ENCODE peak calls at places on chromosomes 11 and 22, in six cellular contexts. One of them, this sample, is unnamed.

GRCh38 chr11:3841426-3842304 is 906 bp upstream of the RHOG start:
- DNase-seq in heart left ventricle: peak; percentile 94
- DNase-seq in GM20000: peak; percentile 90
- DNase-seq in activated CD8-positive, alpha-beta T cell treated with anti-CD3 and anti-CD28 coated beads for 36 hours: peak; percentile 40
- DNase-seq in CD8-positive, alpha-beta T cell: peak; percentile 90
- DNase-seq in mucosa of descending colon: peak; percentile 93
- DNase-seq in this sample: peak; percentile 79

GRCh38 chr22:35313311-35314121 is 13.8 kb downstream of the TOM1 start:
- DNase-seq in heart left ventricle: no peak
- DNase-seq in GM20000: no peak
- DNase-seq in activated CD8-positive, alpha-beta T cell treated with anti-CD3 and anti-CD28 coated beads for 36 hours: peak; percentile 61
- DNase-seq in CD8-positive, alpha-beta T cell: no peak
- DNase-seq in mucosa of descending colon: no peak
- DNase-seq in this sample: no peak

GRCh38 chr11:134702827-134703226 is 290.8 kb upstream of the B3GAT1 start:
- DNase-seq in heart left ventricle: no peak
- DNase-seq in GM20000: no peak
- DNase-seq in activated CD8-positive, alpha-beta T cell treated with anti-CD3 and anti-CD28 coated beads for 36 hours: no peak
- DNase-seq in CD8-positive, alpha-beta T cell: no peak
- DNase-seq in mucosa of descending colon: no peak
- DNase-seq in this sample: no peak

GRCh38 chr11:45794169-45794568 is 10.8 kb upstream of the SLC35C1 start:
- DNase-seq in heart left ventricle: no peak
- DNase-seq in GM20000: no peak
- DNase-seq in activated CD8-positive, alpha-beta T cell treated with anti-CD3 and anti-CD28 coated beads for 36 hours: no peak
- DNase-seq in CD8-positive, alpha-beta T cell: no peak
- DNase-seq in mucosa of descending colon: no peak
- DNase-seq in this sample: no peak

GRCh38 chr11:105282658-105283057 is 143.1 kb upstream of the CARD18 start:
- DNase-seq in heart left ventricle: no peak
- DNase-seq in GM20000: no peak
- DNase-seq in activated CD8-positive, alpha-beta T cell treated with anti-CD3 and anti-CD28 coated beads for 36 hours: no peak
- DNase-seq in CD8-positive, alpha-beta T cell: no peak
- DNase-seq in mucosa of descending colon: no peak
- DNase-seq in this sample: no peak

GRCh38 chr11:124859171-124859570 is 6.1 kb upstream of the ROBO3 start:
- DNase-seq in heart left ventricle: no peak
- DNase-seq in GM20000: no peak
- DNase-seq in activated CD8-positive, alpha-beta T cell treated with anti-CD3 and anti-CD28 coated beads for 36 hours: no peak
- DNase-seq in CD8-positive, alpha-beta T cell: no peak
- DNase-seq in mucosa of descending colon: no peak
- DNase-seq in this sample: no peak

GRCh38 chr11:62082292-62082657 is 41.5 kb upstream of the INCENP start:
- DNase-seq in heart left ventricle: no peak
- DNase-seq in GM20000: no peak
- DNase-seq in activated CD8-positive, alpha-beta T cell treated with anti-CD3 and anti-CD28 coated beads for 36 hours: no peak
- DNase-seq in CD8-positive, alpha-beta T cell: no peak
- DNase-seq in mucosa of descending colon: no peak
- DNase-seq in this sample: no peak

GRCh38 chr11:65060913-65061408 is 2.6 kb upstream of the NAALADL1 start:
- DNase-seq in heart left ventricle: no peak
- DNase-seq in GM20000: no peak
- DNase-seq in activated CD8-positive, alpha-beta T cell treated with anti-CD3 and anti-CD28 coated beads for 36 hours: peak; percentile 21
- DNase-seq in CD8-positive, alpha-beta T cell: no peak
- DNase-seq in mucosa of descending colon: no peak
- DNase-seq in this sample: no peak

GRCh38 chr11:122775675-122776271 is 62.5 kb upstream of the CRTAM start:
- DNase-seq in heart left ventricle: no peak
- DNase-seq in GM20000: no peak
- DNase-seq in activated CD8-positive, alpha-beta T cell treated with anti-CD3 and anti-CD28 coated beads for 36 hours: peak; percentile 26
- DNase-seq in CD8-positive, alpha-beta T cell: no peak
- DNase-seq in mucosa of descending colon: no peak
- DNase-seq in this sample: no peak

GRCh38 chr11:61901353-61901858 is 10.1 kb upstream of the FADS3 start:
- DNase-seq in heart left ventricle: no peak
- DNase-seq in GM20000: no peak
- DNase-seq in activated CD8-positive, alpha-beta T cell treated with anti-CD3 and anti-CD28 coated beads for 36 hours: peak; percentile 17
- DNase-seq in CD8-positive, alpha-beta T cell: no peak
- DNase-seq in mucosa of descending colon: no peak
- DNase-seq in this sample: no peak

GRCh38 chr11:43837879-43838278 is 42.8 kb upstream of the ALKBH3 start:
- DNase-seq in heart left ventricle: no peak
- DNase-seq in GM20000: peak; percentile 8
- DNase-seq in activated CD8-positive, alpha-beta T cell treated with anti-CD3 and anti-CD28 coated beads for 36 hours: no peak
- DNase-seq in CD8-positive, alpha-beta T cell: no peak
- DNase-seq in mucosa of descending colon: no peak
- DNase-seq in this sample: no peak

GRCh38 chr11:126490261-126490660 is 134.8 kb downstream of the ST3GAL4 start:
- DNase-seq in heart left ventricle: no peak
- DNase-seq in GM20000: no peak
- DNase-seq in activated CD8-positive, alpha-beta T cell treated with anti-CD3 and anti-CD28 coated beads for 36 hours: no peak
- DNase-seq in CD8-positive, alpha-beta T cell: no peak
- DNase-seq in mucosa of descending colon: no peak
- DNase-seq in this sample: no peak

GRCh38 chr11:114762437-114762836 is 84.1 kb downstream of the NXPE2 start:
- DNase-seq in heart left ventricle: peak; percentile 74
- DNase-seq in GM20000: peak; percentile 15
- DNase-seq in activated CD8-positive, alpha-beta T cell treated with anti-CD3 and anti-CD28 coated beads for 36 hours: peak; percentile 40
- DNase-seq in CD8-positive, alpha-beta T cell: no peak
- DNase-seq in mucosa of descending colon: peak; percentile 90
- DNase-seq in this sample: peak; percentile 52

GRCh38 chr22:31604746-31605705 is 57.0 kb downstream of the PISD start:
- DNase-seq in heart left ventricle: no peak
- DNase-seq in GM20000: no peak
- DNase-seq in activated CD8-positive, alpha-beta T cell treated with anti-CD3 and anti-CD28 coated beads for 36 hours: no peak
- DNase-seq in CD8-positive, alpha-beta T cell: no peak
- DNase-seq in mucosa of descending colon: no peak
- DNase-seq in this sample: no peak

GRCh38 chr11:58685973-58686720 is 45.6 kb downstream of the GLYAT start:
- DNase-seq in heart left ventricle: no peak
- DNase-seq in GM20000: no peak
- DNase-seq in activated CD8-positive, alpha-beta T cell treated with anti-CD3 and anti-CD28 coated beads for 36 hours: peak; percentile 41
- DNase-seq in CD8-positive, alpha-beta T cell: no peak
- DNase-seq in mucosa of descending colon: no peak
- DNase-seq in this sample: no peak

GRCh38 chr22:38572065-38572464 is 2.1 kb upstream of the DMC1 start:
- DNase-seq in heart left ventricle: no peak
- DNase-seq in GM20000: peak; percentile 47
- DNase-seq in activated CD8-positive, alpha-beta T cell treated with anti-CD3 and anti-CD28 coated beads for 36 hours: peak; percentile 61
- DNase-seq in CD8-positive, alpha-beta T cell: no peak
- DNase-seq in mucosa of descending colon: no peak
- DNase-seq in this sample: peak; percentile 33

GRCh38 chr11:66728760-66729385 is at the start of gene SPTBN2:
- DNase-seq in heart left ventricle: no peak
- DNase-seq in GM20000: no peak
- DNase-seq in activated CD8-positive, alpha-beta T cell treated with anti-CD3 and anti-CD28 coated beads for 36 hours: no peak
- DNase-seq in CD8-positive, alpha-beta T cell: no peak
- DNase-seq in mucosa of descending colon: peak; percentile 39
- DNase-seq in this sample: no peak

GRCh38 chr22:33923033-33923432 is 2.8 kb upstream of the LARGE1 start:
- DNase-seq in heart left ventricle: no peak
- DNase-seq in GM20000: no peak
- DNase-seq in activated CD8-positive, alpha-beta T cell treated with anti-CD3 and anti-CD28 coated beads for 36 hours: no peak
- DNase-seq in CD8-positive, alpha-beta T cell: no peak
- DNase-seq in mucosa of descending colon: no peak
- DNase-seq in this sample: no peak

GRCh38 chr11:86658534-86658933 is 13.9 kb downstream of the ME3 start:
- DNase-seq in heart left ventricle: no peak
- DNase-seq in GM20000: no peak
- DNase-seq in activated CD8-positive, alpha-beta T cell treated with anti-CD3 and anti-CD28 coated beads for 36 hours: no peak
- DNase-seq in CD8-positive, alpha-beta T cell: no peak
- DNase-seq in mucosa of descending colon: no peak
- DNase-seq in this sample: no peak

DNA sequence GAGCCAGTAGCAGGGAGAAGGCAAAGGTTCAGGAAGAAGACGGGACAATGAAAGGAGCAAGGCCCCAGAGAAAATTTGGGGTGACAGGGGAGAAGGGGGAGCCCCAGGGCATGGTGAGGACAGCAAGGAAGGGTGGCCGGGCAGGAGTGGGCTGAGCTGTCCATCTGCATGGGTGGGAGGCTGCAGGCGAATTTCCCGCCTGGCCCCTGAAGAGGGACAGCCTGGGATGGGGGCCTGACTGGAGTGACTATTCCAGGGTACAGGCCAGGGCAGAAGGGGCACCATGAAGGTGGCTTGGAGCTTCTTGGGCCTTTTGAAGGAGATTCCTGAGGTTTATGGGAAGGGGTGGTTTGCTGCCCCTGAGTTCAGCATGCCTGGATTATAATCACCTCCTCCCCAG is 56.2 kb downstream of the WNT11 start:
- DNase-seq in heart left ventricle: no peak
- DNase-seq in GM20000: no peak
- DNase-seq in activated CD8-positive, alpha-beta T cell treated with anti-CD3 and anti-CD28 coated beads for 36 hours: no peak
- DNase-seq in CD8-positive, alpha-beta T cell: no peak
- DNase-seq in mucosa of descending colon: peak; percentile 45
- DNase-seq in this sample: no peak
- TF ChIP-seq CTCF in heart left ventricle: no peak
- TF ChIP-seq CTCF in GM20000: no peak
- TF ChIP-seq CTCF in activated CD8-positive, alpha-beta T cell treated with anti-CD3 and anti-CD28 coated beads for 36 hours: no peak
- TF ChIP-seq CTCF in CD8-positive, alpha-beta T cell: no peak
- TF ChIP-seq CTCF in mucosa of descending colon: no peak
- TF ChIP-seq CTCF in this sample: no peak

GRCh38 chr11:9613830-9614762 is 40.6 kb downstream of the WEE1 start:
- DNase-seq in heart left ventricle: peak; percentile 94
- DNase-seq in GM20000: peak; percentile 84
- DNase-seq in activated CD8-positive, alpha-beta T cell treated with anti-CD3 and anti-CD28 coated beads for 36 hours: peak; percentile 94
- DNase-seq in CD8-positive, alpha-beta T cell: peak; percentile 69
- DNase-seq in mucosa of descending colon: peak; percentile 96
- DNase-seq in this sample: peak; percentile 75
- TF ChIP-seq CTCF in heart left ventricle: peak; percentile 88
- TF ChIP-seq CTCF in GM20000: peak; percentile 70
- TF ChIP-seq CTCF in activated CD8-positive, alpha-beta T cell treated with anti-CD3 and anti-CD28 coated beads for 36 hours: peak; percentile 76
- TF ChIP-seq CTCF in CD8-positive, alpha-beta T cell: peak; percentile 69
- TF ChIP-seq CTCF in mucosa of descending colon: peak; percentile 78
- TF ChIP-seq CTCF in this sample: peak; percentile 84

GRCh38 chr22:17638432-17639237 is at the start of gene BCL2L13:
- DNase-seq in heart left ventricle: peak; percentile 95
- DNase-seq in GM20000: peak; percentile 93
- DNase-seq in activated CD8-positive, alpha-beta T cell treated with anti-CD3 and anti-CD28 coated beads for 36 hours: peak; percentile 95
- DNase-seq in CD8-positive, alpha-beta T cell: peak; percentile 73
- DNase-seq in mucosa of descending colon: peak; percentile 94
- DNase-seq in this sample: peak; percentile 76

GRCh38 chr22:17633998-17634323 is 4.6 kb upstream of the BCL2L13 start:
- DNase-seq in heart left ventricle: no peak
- DNase-seq in GM20000: no peak
- DNase-seq in activated CD8-positive, alpha-beta T cell treated with anti-CD3 and anti-CD28 coated beads for 36 hours: no peak
- DNase-seq in CD8-positive, alpha-beta T cell: no peak
- DNase-seq in mucosa of descending colon: no peak
- DNase-seq in this sample: no peak

GRCh38 chr22:17637490-17638181 is 921 bp upstream of the BCL2L13 start:
- DNase-seq in heart left ventricle: no peak
- DNase-seq in GM20000: no peak
- DNase-seq in activated CD8-positive, alpha-beta T cell treated with anti-CD3 and anti-CD28 coated beads for 36 hours: no peak
- DNase-seq in CD8-positive, alpha-beta T cell: no peak
- DNase-seq in mucosa of descending colon: no peak
- DNase-seq in this sample: no peak

GRCh38 chr22:17634696-17635095 is 3.9 kb upstream of the BCL2L13 start:
- DNase-seq in heart left ventricle: no peak
- DNase-seq in GM20000: no peak
- DNase-seq in activated CD8-positive, alpha-beta T cell treated with anti-CD3 and anti-CD28 coated beads for 36 hours: no peak
- DNase-seq in CD8-positive, alpha-beta T cell: no peak
- DNase-seq in mucosa of descending colon: no peak
- DNase-seq in this sample: no peak

DNA sequence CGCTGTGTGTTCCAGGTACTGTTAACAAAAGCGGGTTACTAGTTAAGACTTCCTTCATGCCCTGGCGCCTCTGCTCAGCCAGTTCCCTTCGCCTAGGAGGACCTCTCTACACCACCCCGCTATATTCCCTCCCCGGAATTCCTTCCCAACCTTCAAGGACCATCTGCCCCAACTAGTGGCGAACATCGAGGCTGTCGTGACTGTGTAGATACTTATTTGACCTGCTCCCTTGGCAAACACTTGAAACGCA is 450 bp upstream of the BCL2L13 start:
- DNase-seq in heart left ventricle: no peak
- DNase-seq in GM20000: peak; percentile 36
- DNase-seq in activated CD8-positive, alpha-beta T cell treated with anti-CD3 and anti-CD28 coated beads for 36 hours: peak; percentile 19
- DNase-seq in CD8-positive, alpha-beta T cell: no peak
- DNase-seq in mucosa of descending colon: no peak
- DNase-seq in this sample: no peak
- TF ChIP-seq CTCF in heart left ventricle: no peak
- TF ChIP-seq CTCF in GM20000: no peak
- TF ChIP-seq CTCF in activated CD8-positive, alpha-beta T cell treated with anti-CD3 and anti-CD28 coated beads for 36 hours: no peak
- TF ChIP-seq CTCF in CD8-positive, alpha-beta T cell: no peak
- TF ChIP-seq CTCF in mucosa of descending colon: no peak
- TF ChIP-seq CTCF in this sample: no peak

GRCh38 chr22:37331811-37332536 is 49.7 kb downstream of the CYTH4 start:
- DNase-seq in heart left ventricle: no peak
- DNase-seq in GM20000: no peak
- DNase-seq in activated CD8-positive, alpha-beta T cell treated with anti-CD3 and anti-CD28 coated beads for 36 hours: no peak
- DNase-seq in CD8-positive, alpha-beta T cell: no peak
- DNase-seq in mucosa of descending colon: no peak
- DNase-seq in this sample: no peak
- TF ChIP-seq CTCF in heart left ventricle: no peak
- TF ChIP-seq CTCF in GM20000: no peak
- TF ChIP-seq CTCF in activated CD8-positive, alpha-beta T cell treated with anti-CD3 and anti-CD28 coated beads for 36 hours: no peak
- TF ChIP-seq CTCF in CD8-positive, alpha-beta T cell: no peak
- TF ChIP-seq CTCF in mucosa of descending colon: no peak
- TF ChIP-seq CTCF in this sample: no peak

DNA sequence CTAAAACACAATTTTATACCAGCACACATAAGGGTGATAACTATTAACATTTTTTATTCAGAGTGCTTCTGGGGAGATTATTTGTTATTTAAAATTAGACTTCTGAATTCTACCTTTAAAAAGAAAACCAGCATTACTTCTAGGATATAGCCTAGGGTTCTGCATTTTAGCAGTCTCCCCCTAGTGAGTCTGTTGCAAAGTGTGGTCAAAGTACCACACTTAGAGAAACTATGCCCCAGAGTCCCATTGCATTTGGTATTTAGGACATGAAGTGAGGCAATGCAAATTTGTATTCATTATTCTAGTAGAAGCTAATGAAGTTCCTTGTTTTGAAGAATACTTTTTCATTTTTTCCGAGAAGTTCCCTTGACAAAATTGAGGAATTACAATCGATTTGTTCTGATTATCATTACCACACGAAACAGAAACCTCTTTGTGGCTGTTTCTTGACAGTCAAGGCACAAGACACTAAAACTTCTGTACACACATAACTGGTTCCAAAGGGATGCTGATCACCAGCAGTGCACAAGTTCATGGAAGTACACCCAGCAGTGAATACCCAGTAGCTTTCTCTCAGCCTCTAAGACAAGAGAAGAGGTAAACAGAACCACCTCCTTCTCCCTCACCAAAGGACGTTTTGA is 27.4 kb upstream of the CCDC34 start:
- DNase-seq in heart left ventricle: no peak
- DNase-seq in GM20000: no peak
- DNase-seq in activated CD8-positive, alpha-beta T cell treated with anti-CD3 and anti-CD28 coated beads for 36 hours: no peak
- DNase-seq in CD8-positive, alpha-beta T cell: no peak
- DNase-seq in mucosa of descending colon: no peak
- DNase-seq in this sample: no peak
- TF ChIP-seq CTCF in heart left ventricle: no peak
- TF ChIP-seq CTCF in GM20000: no peak
- TF ChIP-seq CTCF in activated CD8-positive, alpha-beta T cell treated with anti-CD3 and anti-CD28 coated beads for 36 hours: no peak
- TF ChIP-seq CTCF in CD8-positive, alpha-beta T cell: no peak
- TF ChIP-seq CTCF in mucosa of descending colon: no peak
- TF ChIP-seq CTCF in this sample: no peak

GRCh38 chr11:109342261-109342660 is 79.7 kb upstream of the C11orf87 start:
- DNase-seq in heart left ventricle: no peak
- DNase-seq in GM20000: no peak
- DNase-seq in activated CD8-positive, alpha-beta T cell treated with anti-CD3 and anti-CD28 coated beads for 36 hours: no peak
- DNase-seq in CD8-positive, alpha-beta T cell: no peak
- DNase-seq in mucosa of descending colon: no peak
- DNase-seq in this sample: no peak
- TF ChIP-seq CTCF in heart left ventricle: no peak
- TF ChIP-seq CTCF in GM20000: no peak
- TF ChIP-seq CTCF in activated CD8-positive, alpha-beta T cell treated with anti-CD3 and anti-CD28 coated beads for 36 hours: no peak
- TF ChIP-seq CTCF in CD8-positive, alpha-beta T cell: no peak
- TF ChIP-seq CTCF in mucosa of descending colon: no peak
- TF ChIP-seq CTCF in this sample: no peak

This sample was measured in neural crest cell.